ENCODE peak calls at places on chromosomes 13 and 19, in four cellular contexts. One of them, this sample, is unnamed.

GRCh38 chr13:36819811-36820140 is 754 bp downstream of the RFXAP start:
- DNase-seq in SK-N-SH: no peak
- DNase-seq in K562: peak; percentile 28
- DNase-seq in WTC11: peak; percentile 33
- DNase-seq in this sample: no peak

GRCh38 chr13:72170571-72170970 is 303.6 kb upstream of the DACH1 start:
- DNase-seq in K562: no peak
- DNase-seq in SK-N-SH: no peak
- DNase-seq in WTC11: no peak
- DNase-seq in this sample: no peak

GRCh38 chr19:14762111-14762510 is 16.2 kb downstream of the ADGRE2 start:
- DNase-seq in WTC11: no peak
- DNase-seq in K562: no peak
- DNase-seq in SK-N-SH: no peak
- DNase-seq in this sample: no peak

GRCh38 chr19:10180459-10180858 is 14.3 kb downstream of the DNMT1 start:
- DNase-seq in K562: no peak
- DNase-seq in SK-N-SH: no peak
- DNase-seq in WTC11: no peak
- DNase-seq in this sample: no peak

GRCh38 chr13:30581582-30581981 is 36.1 kb upstream of the USPL1 start:
- DNase-seq in SK-N-SH: no peak
- DNase-seq in K562: peak; percentile 9
- DNase-seq in WTC11: no peak
- DNase-seq in this sample: no peak

GRCh38 chr19:33767898-33768413 is 28.7 kb upstream of the KCTD15 start:
- DNase-seq in SK-N-SH: no peak
- DNase-seq in K562: peak; percentile 49
- DNase-seq in WTC11: peak; percentile 91
- DNase-seq in this sample: peak; percentile 95

GRCh38 chr19:45569619-45570421 is 14.8 kb downstream of the OPA3 start:
- DNase-seq in WTC11: peak; percentile 89
- DNase-seq in K562: peak; percentile 70
- DNase-seq in SK-N-SH: peak; percentile 74
- DNase-seq in this sample: peak; percentile 96

GRCh38 chr13:103430368-103430767 is 364.2 kb upstream of the SLC10A2 start:
- DNase-seq in WTC11: no peak
- DNase-seq in SK-N-SH: no peak
- DNase-seq in K562: no peak
- DNase-seq in this sample: no peak

GRCh38 chr19:46927893-46928292 is 67.1 kb downstream of the ARHGAP35 start:
- DNase-seq in SK-N-SH: no peak
- DNase-seq in K562: no peak
- DNase-seq in WTC11: no peak
- DNase-seq in this sample: no peak

GRCh38 chr19:48746738-48747575 is at the start of gene IZUMO1:
- DNase-seq in WTC11: peak; percentile 91
- DNase-seq in SK-N-SH: peak; percentile 89
- DNase-seq in K562: peak; percentile 86
- DNase-seq in this sample: no peak

GRCh38 chr13:31521466-31521865 is 217.9 kb upstream of the RXFP2 start:
- DNase-seq in SK-N-SH: no peak
- DNase-seq in WTC11: no peak
- DNase-seq in K562: no peak
- DNase-seq in this sample: no peak

GRCh38 chr19:38556521-38557174 is 61.1 kb downstream of the MAP4K1 start:
- DNase-seq in K562: peak; percentile 25
- DNase-seq in WTC11: no peak
- DNase-seq in SK-N-SH: no peak
- DNase-seq in this sample: no peak

GRCh38 chr19:13215572-13216380 is 65.6 kb downstream of the IER2 start:
- DNase-seq in K562: no peak
- DNase-seq in WTC11: no peak
- DNase-seq in SK-N-SH: no peak
- DNase-seq in this sample: no peak

GRCh38 chr19:50497030-50497420 is 14.0 kb downstream of the JOSD2 start:
- DNase-seq in WTC11: no peak
- DNase-seq in SK-N-SH: no peak
- DNase-seq in K562: no peak
- DNase-seq in this sample: no peak

GRCh38 chr19:17557461-17557860 is 2.0 kb downstream of the COLGALT1 start:
- DNase-seq in WTC11: no peak
- DNase-seq in SK-N-SH: no peak
- DNase-seq in K562: no peak
- DNase-seq in this sample: no peak

GRCh38 chr19:49331616-49332055 is 3.6 kb upstream of the CD37 start:
- DNase-seq in K562: peak; percentile 81
- DNase-seq in WTC11: peak; percentile 34
- DNase-seq in SK-N-SH: peak; percentile 63
- DNase-seq in this sample: no peak

GRCh38 chr13:62702502-62702901 is 1286.9 kb upstream of the PCDH20 start:
- DNase-seq in K562: no peak
- DNase-seq in SK-N-SH: peak; percentile 21
- DNase-seq in WTC11: no peak
- DNase-seq in this sample: no peak

GRCh38 chr19:18051887-18052286 is 34.8 kb downstream of the IL12RB1 start:
- DNase-seq in SK-N-SH: no peak
- DNase-seq in K562: no peak
- DNase-seq in WTC11: no peak
- DNase-seq in this sample: no peak

GRCh38 chr13:20654156-20654555 is 49.3 kb upstream of the IL17D start:
- DNase-seq in K562: no peak
- DNase-seq in WTC11: no peak
- DNase-seq in SK-N-SH: no peak
- DNase-seq in this sample: no peak

GRCh38 chr19:48509467-48510194 is 2.0 kb downstream of the LMTK3 start:
- DNase-seq in SK-N-SH: no peak
- DNase-seq in K562: peak; percentile 76
- DNase-seq in WTC11: no peak
- DNase-seq in this sample: no peak

GRCh38 chr13:42190529-42190928 is 81.4 kb upstream of the AKAP11 start:
- DNase-seq in SK-N-SH: no peak
- DNase-seq in WTC11: no peak
- DNase-seq in K562: no peak
- DNase-seq in this sample: no peak

GRCh38 chr19:14561249-14561648 is 10.6 kb downstream of the NDUFB7 start:
- DNase-seq in K562: no peak
- DNase-seq in SK-N-SH: peak; percentile 11
- DNase-seq in WTC11: no peak
- DNase-seq in this sample: no peak

GRCh38 chr19:4815426-4816387 is 15.8 kb downstream of the TICAM1 start:
- DNase-seq in SK-N-SH: peak; percentile 97
- DNase-seq in WTC11: peak; percentile 86
- DNase-seq in K562: peak; percentile 99
- DNase-seq in this sample: peak; percentile 75

GRCh38 chr19:5011476-5012238 is 42.7 kb downstream of the KDM4B start:
- DNase-seq in WTC11: no peak
- DNase-seq in SK-N-SH: no peak
- DNase-seq in K562: no peak
- DNase-seq in this sample: no peak

GRCh38 chr13:61508936-61509335 is 93.3 kb upstream of the PCDH20 start:
- DNase-seq in K562: no peak
- DNase-seq in SK-N-SH: no peak
- DNase-seq in WTC11: no peak
- DNase-seq in this sample: no peak

GRCh38 chr13:113458218-113459065 is 5.2 kb upstream of the ADPRHL1 start:
- DNase-seq in SK-N-SH: peak; percentile 89
- DNase-seq in K562: peak; percentile 17
- DNase-seq in WTC11: peak; percentile 42
- DNase-seq in this sample: no peak

GRCh38 chr13:113804703-113805430 is 45.8 kb downstream of the TMEM255B start:
- DNase-seq in SK-N-SH: no peak
- DNase-seq in WTC11: peak; percentile 29
- DNase-seq in K562: no peak
- DNase-seq in this sample: no peak

GRCh38 chr13:94710881-94711560 is 1.3 kb downstream of the SOX21 start:
- DNase-seq in WTC11: peak; percentile 53
- DNase-seq in K562: peak; percentile 62
- DNase-seq in SK-N-SH: peak; percentile 86
- DNase-seq in this sample: peak; percentile 78

GRCh38 chr19:39402417-39403297 is 4.0 kb upstream of the ZFP36 start:
- DNase-seq in K562: peak; percentile 82
- DNase-seq in WTC11: peak; percentile 91
- DNase-seq in SK-N-SH: peak; percentile 87
- DNase-seq in this sample: no peak

GRCh38 chr19:11594084-11594483 is 3.2 kb upstream of the ZNF627 start:
- DNase-seq in SK-N-SH: no peak
- DNase-seq in K562: no peak
- DNase-seq in WTC11: no peak
- DNase-seq in this sample: no peak

GRCh38 chr19:11587302-11587972 is 9.8 kb upstream of the ZNF627 start:
- DNase-seq in K562: peak; percentile 81
- DNase-seq in WTC11: peak; percentile 88
- DNase-seq in SK-N-SH: peak; percentile 85
- DNase-seq in this sample: peak; percentile 33

DNA sequence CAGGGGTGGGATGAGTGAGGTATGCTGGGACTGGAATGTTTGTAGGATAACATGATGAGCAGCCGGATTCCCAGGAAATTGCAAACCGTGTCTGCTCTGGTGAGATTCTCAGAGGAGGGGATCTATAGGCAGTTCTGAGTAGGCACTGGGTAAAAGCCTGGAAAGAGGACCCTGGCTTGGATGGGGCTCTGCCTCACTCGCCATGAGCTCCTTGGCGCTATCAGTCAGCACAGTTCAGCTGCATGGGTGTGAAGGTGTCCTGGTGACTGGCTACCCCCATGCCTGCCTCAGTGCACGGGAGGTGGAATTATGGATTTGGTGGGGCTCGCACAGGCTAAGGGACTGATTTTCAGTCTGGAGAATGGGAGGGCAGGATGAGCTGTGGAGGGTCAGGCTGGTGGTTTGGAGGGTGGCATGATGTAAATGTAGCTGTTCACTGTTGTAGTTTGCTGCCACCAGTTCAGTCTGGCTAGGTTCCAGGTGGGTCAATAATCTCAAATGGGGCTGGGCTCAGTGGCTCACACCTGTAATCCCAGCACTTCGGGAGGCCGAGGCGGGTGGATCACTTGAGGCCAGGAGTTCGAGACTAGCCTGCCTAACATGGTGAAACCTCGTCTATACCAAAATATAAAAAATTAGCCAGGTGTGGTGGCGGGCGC is 9.2 kb upstream of the ZNF627 start:
- DNase-seq in WTC11: no peak
- DNase-seq in SK-N-SH: no peak
- DNase-seq in K562: no peak
- DNase-seq in this sample: no peak
- TF ChIP-seq TEAD4 in WTC11: no peak
- TF ChIP-seq TEAD4 in SK-N-SH: no peak
- TF ChIP-seq TEAD4 in K562: no peak
- TF ChIP-seq TEAD4 in this sample: no peak

DNA sequence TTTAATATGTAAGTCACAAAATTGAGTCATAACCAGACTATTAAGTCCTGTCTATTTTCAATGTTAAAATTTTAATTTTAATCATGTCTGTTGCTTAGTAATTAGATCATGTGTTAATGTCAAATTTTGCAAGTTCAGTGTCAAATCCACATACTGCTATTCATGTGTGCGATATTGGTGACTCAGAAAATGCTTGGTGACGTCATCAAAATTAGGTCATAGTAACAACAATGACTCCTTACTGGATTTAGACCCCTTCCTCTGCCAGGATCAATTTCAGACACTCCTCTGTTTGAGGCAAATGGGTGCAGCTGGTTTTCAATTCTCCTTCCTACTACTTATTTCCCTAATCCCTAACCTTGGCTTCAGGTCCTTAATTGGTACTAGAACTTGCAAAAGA is 1394.3 kb upstream of the SLC10A2 start:
- DNase-seq in SK-N-SH: no peak
- DNase-seq in K562: no peak
- DNase-seq in WTC11: no peak
- DNase-seq in this sample: no peak
- TF ChIP-seq TEAD4 in SK-N-SH: no peak
- TF ChIP-seq TEAD4 in K562: no peak
- TF ChIP-seq TEAD4 in WTC11: no peak
- TF ChIP-seq TEAD4 in this sample: no peak

GRCh38 chr19:3801412-3802096 is 15.4 kb upstream of the MATK start:
- DNase-seq in WTC11: peak; percentile 74
- DNase-seq in SK-N-SH: peak; percentile 85
- DNase-seq in K562: no peak
- DNase-seq in this sample: no peak
- TF ChIP-seq TEAD4 in WTC11: no peak
- TF ChIP-seq TEAD4 in SK-N-SH: no peak
- TF ChIP-seq TEAD4 in K562: no peak
- TF ChIP-seq TEAD4 in this sample: peak; percentile 95

GRCh38 chr13:109156181-109156935 is 526.9 kb downstream of the MYO16 start:
- DNase-seq in K562: no peak
- DNase-seq in SK-N-SH: no peak
- DNase-seq in WTC11: no peak
- DNase-seq in this sample: no peak

GRCh38 chr13:109154146-109154545 is 524.7 kb downstream of the MYO16 start:
- DNase-seq in WTC11: no peak
- DNase-seq in SK-N-SH: no peak
- DNase-seq in K562: no peak
- DNase-seq in this sample: no peak

GRCh38 chr13:109157275-109157674 is 527.9 kb downstream of the MYO16 start:
- DNase-seq in WTC11: peak; percentile 28
- DNase-seq in K562: no peak
- DNase-seq in SK-N-SH: no peak
- DNase-seq in this sample: no peak

GRCh38 chr13:109154546-109154945 is 525.1 kb downstream of the MYO16 start:
- DNase-seq in WTC11: no peak
- DNase-seq in K562: no peak
- DNase-seq in SK-N-SH: no peak
- DNase-seq in this sample: no peak

GRCh38 chr13:109155301-109155761 is 525.9 kb downstream of the MYO16 start:
- DNase-seq in SK-N-SH: no peak
- DNase-seq in WTC11: no peak
- DNase-seq in K562: no peak
- DNase-seq in this sample: no peak
- TF ChIP-seq TEAD4 in SK-N-SH: no peak
- TF ChIP-seq TEAD4 in WTC11: no peak
- TF ChIP-seq TEAD4 in K562: no peak
- TF ChIP-seq TEAD4 in this sample: no peak

GRCh38 chr19:3748965-3749364 is 12.5 kb downstream of the APBA3 start:
- DNase-seq in WTC11: no peak
- DNase-seq in SK-N-SH: no peak
- DNase-seq in K562: no peak
- DNase-seq in this sample: no peak
- TF ChIP-seq TEAD4 in WTC11: no peak
- TF ChIP-seq TEAD4 in SK-N-SH: no peak
- TF ChIP-seq TEAD4 in K562: no peak
- TF ChIP-seq TEAD4 in this sample: no peak

DNA sequence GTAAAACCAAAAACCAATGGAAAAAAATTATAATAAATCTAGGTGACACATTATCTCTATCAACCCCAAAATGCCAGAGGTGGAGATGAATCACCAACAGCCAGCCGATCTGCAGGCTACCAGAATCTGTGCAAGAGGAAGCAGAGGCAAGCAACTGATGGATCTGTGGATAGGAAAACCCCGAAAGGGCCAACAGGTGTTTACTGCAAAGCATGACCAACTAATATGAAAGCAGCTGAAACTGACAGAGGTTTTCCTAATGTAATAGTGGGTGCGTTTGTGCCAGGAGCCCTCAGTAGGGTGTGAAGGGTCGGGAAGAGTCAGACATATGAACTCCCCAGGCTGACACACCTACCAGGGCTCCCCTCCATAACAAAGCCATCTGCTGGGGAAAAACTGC is 554.6 kb downstream of the RFC3 start:
- DNase-seq in WTC11: no peak
- DNase-seq in SK-N-SH: no peak
- DNase-seq in K562: no peak
- DNase-seq in this sample: no peak
- TF ChIP-seq TEAD4 in WTC11: no peak
- TF ChIP-seq TEAD4 in SK-N-SH: no peak
- TF ChIP-seq TEAD4 in K562: no peak
- TF ChIP-seq TEAD4 in this sample: no peak

This sample was measured in H1.